ENCODE peak calls at places on chromosomes 7 and 10, in seven cellular contexts. U, Y, V, R, F, Z and K are unnamed samples.

GRCh38 chr7:23247101-23247601 is 576 bp downstream of the GPNMB start:
- DNase-seq in U (no peak), Y (peak), V (no peak), R (no peak), F (no peak), Z (no peak), K (no peak)

GRCh38 chr7:142603870-142604448 is 145.3 kb upstream of the PRSS1 start:
- DNase-seq in U (peak), Y (no peak), V (peak), R (peak), F (peak), Z (peak), K (no peak)

GRCh38 chr10:125154529-125154928 is 5.8 kb downstream of the CTBP2 start:
- DNase-seq in U (no peak), Y (peak), V (no peak), R (no peak), F (no peak), Z (no peak), K (no peak)

GRCh38 chr7:151690597-151690996 is 170.9 kb upstream of the RHEB start:
- DNase-seq in U (no peak), Y (no peak), V (no peak), R (no peak), F (peak), Z (no peak), K (peak)

GRCh38 chr10:120588311-120588710 is 131.3 kb downstream of the PLPP4 start:
- DNase-seq in U (no peak), Y (no peak), V (no peak), R (no peak), F (peak), Z (no peak), K (no peak)

GRCh38 chr7:4247106-4247876 is 434.8 kb upstream of the FOXK1 start:
- DNase-seq in U (no peak), Y (no peak), V (no peak), R (no peak), F (no peak), Z (no peak), K (no peak)

GRCh38 chr7:124009321-124009720 is 23.5 kb downstream of the TMEM229A start:
- DNase-seq in U (no peak), Y (no peak), V (no peak), R (no peak), F (no peak), Z (no peak), K (no peak)

GRCh38 chr10:119090026-119090808 is 9.6 kb upstream of the EIF3A start:
- DNase-seq in U (peak), Y (no peak), V (no peak), R (no peak), F (no peak), Z (no peak), K (no peak)

GRCh38 chr7:138978541-138979184 is 2.5 kb downstream of the KIAA1549 start:
- DNase-seq in U (no peak), Y (no peak), V (no peak), R (peak), F (no peak), Z (no peak), K (no peak)

GRCh38 chr7:138974675-138975237 is 6.4 kb downstream of the KIAA1549 start:
- DNase-seq in U (no peak), Y (no peak), V (no peak), R (no peak), F (no peak), Z (no peak), K (no peak)

GRCh38 chr7:138979226-138979979 is 1.8 kb downstream of the KIAA1549 start:
- DNase-seq in U (no peak), Y (no peak), V (peak), R (no peak), F (no peak), Z (peak), K (no peak)

GRCh38 chr7:138974103-138974502 is 7.1 kb downstream of the KIAA1549 start:
- DNase-seq in U (no peak), Y (no peak), V (no peak), R (no peak), F (no peak), Z (no peak), K (no peak)

DNA sequence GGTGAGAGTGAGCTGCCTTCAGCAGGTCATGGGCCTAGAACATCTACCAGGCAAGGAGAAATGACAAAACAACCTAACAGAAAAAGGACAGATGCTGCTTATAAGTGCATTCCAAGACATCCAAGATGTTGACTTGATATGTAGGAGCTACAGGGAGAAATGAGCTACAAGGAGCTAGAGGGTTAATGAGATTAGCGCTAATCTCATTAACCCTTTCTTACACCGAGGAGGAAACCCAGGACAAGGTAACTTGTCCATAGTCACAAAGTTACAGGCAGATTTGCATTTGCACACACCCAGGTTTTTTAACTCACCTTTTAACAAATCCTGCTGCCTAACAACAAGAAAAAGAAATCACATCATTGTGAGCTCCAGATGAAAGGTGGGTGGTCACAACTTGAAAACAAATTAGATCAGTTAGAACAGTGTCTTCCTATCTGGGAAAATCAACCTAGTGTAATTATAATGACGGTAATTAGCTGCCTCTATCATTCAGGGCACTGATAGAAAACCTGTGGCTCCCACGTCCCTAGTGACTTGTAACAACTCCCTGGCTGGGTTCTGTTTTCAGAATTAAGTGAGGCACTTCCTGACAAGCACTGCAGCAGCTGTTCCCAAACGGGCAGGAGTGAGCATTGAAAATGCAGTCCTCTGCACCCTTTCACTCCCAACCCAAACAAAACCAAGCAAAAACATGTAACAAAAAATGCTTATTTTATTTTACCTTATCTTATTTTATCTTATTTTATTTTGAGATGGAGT is 5.7 kb downstream of the KIAA1549 start:
- DNase-seq in U (no peak), Y (no peak), V (no peak), R (no peak), F (no peak), Z (no peak), K (no peak)
- H3K9ac ChIP-seq in U (no peak), Y (no peak), V (no peak), R (no peak), F (no peak), Z (no peak), K (no peak)

GRCh38 chr10:75395171-75395954 is 6.2 kb downstream of the ZNF503 start:
- DNase-seq in U (peak), Y (peak), V (peak), R (peak), F (no peak), Z (no peak), K (peak)

GRCh38 chr10:75396861-75397570 is 4.5 kb downstream of the ZNF503 start:
- DNase-seq in U (peak), Y (peak), V (no peak), R (peak), F (no peak), Z (no peak), K (peak)

GRCh38 chr10:75398238-75398629 is 3.3 kb downstream of the ZNF503 start:
- DNase-seq in U (no peak), Y (no peak), V (peak), R (peak), F (no peak), Z (no peak), K (no peak)

GRCh38 chr10:75397571-75397921 is 4.0 kb downstream of the ZNF503 start:
- DNase-seq in U (no peak), Y (no peak), V (peak), R (peak), F (no peak), Z (no peak), K (peak)

GRCh38 chr10:75395955-75396860 is 5.4 kb downstream of the ZNF503 start:
- DNase-seq in U (peak), Y (peak), V (peak), R (peak), F (no peak), Z (no peak), K (peak)
- H3K27ac ChIP-seq in U (peak), Y (no peak), V (no peak), R (no peak), F (peak), Z (peak), K (peak)

DNA sequence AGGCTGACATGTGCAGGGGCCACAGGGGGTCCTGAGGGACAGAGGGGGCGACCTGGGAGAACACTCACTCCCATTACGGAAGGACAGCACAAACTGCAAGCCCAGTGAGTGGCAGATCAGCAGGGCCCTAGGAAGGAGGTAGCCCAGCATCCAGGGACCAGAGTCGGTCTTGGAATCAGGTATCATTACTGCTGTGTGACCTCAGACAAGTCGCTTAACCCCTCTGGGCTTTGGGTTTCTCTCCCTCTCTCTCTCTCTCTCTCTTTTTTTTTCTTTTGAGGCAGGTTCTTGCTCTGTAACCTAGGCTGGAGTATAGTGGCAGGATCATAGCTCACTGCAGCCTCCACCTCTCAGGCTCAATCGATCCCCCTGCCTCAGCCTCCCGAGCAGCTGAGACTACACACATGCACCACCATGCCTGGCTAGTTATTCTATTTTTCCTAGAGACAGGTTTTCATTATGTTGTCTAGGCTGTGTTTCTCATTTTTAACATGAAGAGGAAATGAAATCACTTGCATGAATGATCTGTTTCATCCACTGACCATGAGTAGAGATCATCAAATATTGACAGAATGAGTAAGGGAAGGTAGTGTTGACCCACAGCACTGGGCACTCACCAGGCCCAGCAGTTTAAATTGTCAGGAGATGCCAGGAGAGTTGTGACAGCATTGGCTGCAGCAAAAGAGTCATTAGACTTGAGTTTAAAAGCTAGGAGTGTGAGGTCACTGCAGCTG is 49.4 kb downstream of the BUB3 start:
- DNase-seq in U (no peak), Y (no peak), V (no peak), R (no peak), F (no peak), Z (no peak), K (no peak)
- H3K9ac ChIP-seq in U (no peak), Y (no peak), V (no peak), R (no peak), F (no peak), Z (no peak), K (no peak)

GRCh38 chr7:11846311-11846710 is 14.3 kb upstream of the THSD7A start:
- DNase-seq in U (no peak), Y (no peak), V (no peak), R (no peak), F (no peak), Z (no peak), K (no peak)

GRCh38 chr7:11843113-11843765 is 11.2 kb upstream of the THSD7A start:
- DNase-seq in U (no peak), Y (no peak), V (no peak), R (no peak), F (peak), Z (no peak), K (no peak)

GRCh38 chr7:11841657-11842056 is 9.7 kb upstream of the THSD7A start:
- DNase-seq in U (no peak), Y (no peak), V (no peak), R (no peak), F (no peak), Z (no peak), K (no peak)

DNA sequence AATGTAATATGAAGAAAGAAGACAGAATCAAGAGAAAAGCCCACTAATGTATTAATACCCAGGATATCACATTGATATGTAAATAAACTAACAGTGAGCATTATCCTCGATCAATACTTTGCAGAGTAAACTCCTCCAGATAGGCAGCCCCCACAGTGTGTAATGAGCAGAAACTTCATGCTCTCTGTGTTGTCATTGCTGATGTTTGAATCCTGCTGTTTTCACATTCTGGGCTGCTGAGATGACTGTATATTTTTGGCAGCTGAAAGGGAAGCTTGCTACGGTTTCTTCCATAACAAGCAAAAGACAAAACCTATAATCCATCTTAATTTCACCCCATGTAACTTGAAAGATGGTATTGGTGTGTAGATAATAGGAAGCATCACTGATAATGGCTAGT is 15.3 kb upstream of the THSD7A start:
- DNase-seq in U (no peak), Y (no peak), V (no peak), R (no peak), F (peak), Z (no peak), K (no peak)
- H3K27ac ChIP-seq in U (no peak), Y (no peak), V (no peak), R (no peak), F (no peak), Z (no peak), K (no peak)

DNA sequence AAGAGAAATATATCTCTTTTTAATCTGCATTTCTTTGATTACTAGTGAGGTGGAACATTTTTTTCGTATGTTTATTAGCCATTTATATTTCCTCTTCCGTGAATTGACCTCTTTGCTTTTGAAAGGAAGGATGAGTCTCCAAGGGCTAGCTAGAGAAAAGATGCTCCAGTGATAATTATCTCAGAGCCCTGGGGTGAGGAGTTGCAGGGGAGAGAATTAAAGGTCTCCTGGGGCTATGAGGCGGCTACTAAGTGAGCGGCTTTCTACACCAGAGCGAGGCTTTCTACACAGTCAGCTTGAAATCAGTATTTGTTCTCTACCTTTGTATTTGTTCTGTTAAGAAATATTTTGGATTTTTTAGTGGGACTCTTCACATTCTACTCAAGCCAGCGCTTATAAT is 712.1 kb upstream of the GALNT17 start:
- DNase-seq in U (no peak), Y (no peak), V (no peak), R (no peak), F (no peak), Z (no peak), K (no peak)
- H3K9ac ChIP-seq in U (no peak), Y (no peak), V (no peak), R (no peak), F (no peak), Z (no peak), K (no peak)

DNA sequence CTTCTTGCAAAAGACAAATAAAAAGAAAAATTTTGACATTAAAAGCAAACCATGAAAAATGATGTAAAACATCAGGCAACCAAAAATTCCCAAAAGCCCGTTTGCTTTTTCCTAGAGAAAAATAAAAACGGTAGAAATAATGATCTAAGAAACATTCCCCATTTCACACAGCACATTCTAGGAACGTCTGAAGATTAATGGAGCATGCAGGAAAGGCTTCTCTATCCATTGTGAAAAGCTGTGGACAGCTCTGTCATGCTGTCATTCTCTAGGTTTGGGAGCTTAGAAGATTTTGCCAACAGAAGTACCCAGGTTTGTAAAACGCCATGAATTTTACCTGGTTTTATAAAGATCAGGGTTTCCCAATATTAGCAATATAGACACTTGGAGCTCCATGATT is 11.2 kb upstream of the PRTFDC1 start:
- DNase-seq in U (no peak), Y (no peak), V (no peak), R (no peak), F (peak), Z (no peak), K (no peak)
- H3K27ac ChIP-seq in U (no peak), Y (no peak), V (peak), R (no peak), F (no peak), Z (peak), K (no peak)

DNA sequence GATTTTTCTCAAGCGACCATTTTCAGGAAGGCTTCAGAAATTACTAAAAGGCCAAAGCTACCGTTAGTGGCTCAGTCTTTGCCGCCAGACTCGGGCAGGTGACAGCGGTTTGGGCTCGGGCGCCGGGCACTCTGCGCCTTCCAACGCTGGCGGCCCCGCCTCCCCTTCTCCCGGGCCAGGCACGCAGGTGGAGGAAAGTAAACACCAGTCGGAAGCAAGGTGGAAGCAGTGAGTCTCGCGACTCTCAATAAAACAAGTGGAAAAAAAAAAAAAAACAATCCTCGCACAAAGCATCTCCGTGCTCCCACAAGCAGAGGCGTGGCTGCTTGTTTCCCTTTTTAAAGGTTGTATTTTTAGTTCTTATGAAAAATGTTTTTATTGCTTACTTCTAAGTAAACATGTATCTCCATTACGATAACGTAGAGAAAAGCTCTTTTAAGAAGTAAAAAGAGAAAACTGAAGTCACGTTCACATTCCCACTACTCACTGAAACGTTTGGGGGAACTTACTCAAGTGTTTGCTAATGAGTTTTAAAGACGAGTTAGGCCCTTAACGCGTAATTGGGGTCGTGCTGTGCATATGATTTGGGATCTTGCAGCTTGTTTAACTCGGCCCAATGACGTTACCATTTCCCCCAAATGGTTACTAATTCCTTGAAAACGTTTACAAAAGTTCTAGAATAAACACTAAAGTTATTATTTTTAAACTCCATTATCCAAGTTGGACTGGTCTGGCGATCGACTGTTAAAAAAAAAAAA is 904 bp downstream of the CDCA7L start:
- DNase-seq in U (peak), Y (peak), V (peak), R (peak), F (no peak), Z (peak), K (peak)
- H3K9ac ChIP-seq in U (peak), Y (peak), V (peak), R (peak), F (peak), Z (peak), K (peak)

GRCh38 chr7:18040196-18040595 is 12.6 kb upstream of the PRPS1L1 start:
- DNase-seq in U (no peak), Y (no peak), V (peak), R (no peak), F (peak), Z (no peak), K (no peak)
- H3K27ac ChIP-seq in U (no peak), Y (no peak), V (no peak), R (no peak), F (peak), Z (no peak), K (no peak)

DNA sequence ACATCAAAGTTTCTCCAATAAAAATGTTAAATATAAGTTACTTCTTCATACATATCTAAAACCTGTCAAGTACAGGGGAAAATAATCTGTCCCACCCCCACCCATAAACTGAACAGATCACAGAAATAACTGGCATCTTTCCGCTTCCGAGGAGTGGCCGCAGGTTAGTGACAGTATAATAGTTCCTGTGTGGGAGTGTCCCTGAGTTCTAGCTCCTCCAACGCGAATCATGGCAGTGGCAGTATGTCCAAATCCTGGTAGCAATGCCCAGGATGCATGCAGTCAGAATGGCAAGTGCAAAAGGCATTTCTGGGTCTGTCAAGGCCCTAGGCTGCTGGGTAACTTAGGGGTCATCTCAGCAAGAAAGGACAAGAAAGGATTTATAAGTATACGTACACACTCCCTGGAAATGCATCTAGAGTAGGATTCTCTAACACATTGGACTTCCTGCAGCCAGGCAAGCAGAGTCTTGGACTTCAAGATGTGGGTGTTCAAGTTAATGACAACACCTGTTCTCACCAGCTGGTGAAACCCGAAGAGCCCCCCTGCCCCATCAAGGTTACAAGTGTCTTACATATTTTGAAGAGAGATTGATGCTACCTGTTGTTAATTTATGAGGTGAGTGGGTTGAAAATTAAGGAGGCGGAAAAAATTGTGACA is 94.4 kb upstream of the COL1A2 start:
- DNase-seq in U (no peak), Y (no peak), V (no peak), R (no peak), F (no peak), Z (no peak), K (no peak)
- H3K9ac ChIP-seq in U (no peak), Y (no peak), V (no peak), R (no peak), F (peak), Z (peak), K (no peak)

GRCh38 chr10:89861584-89862287 is 160.3 kb downstream of the KIF20B start:
- DNase-seq in U (no peak), Y (no peak), V (peak), R (no peak), F (peak), Z (peak), K (no peak)
- H3K27ac ChIP-seq in U (no peak), Y (no peak), V (peak), R (no peak), F (peak), Z (peak), K (no peak)